ENCODE peak calls at places on chromosomes 13 and 19, in four cellular contexts. One of them, this sample, is unnamed. For H3K27me3, the result is how much of the 10 kb centered on the place peaks cover.

GRCh38 chr13:79995334-79995733 is 345.6 kb downstream of the SPRY2 start:
- DNase-seq in ovary: no peak
- DNase-seq in tibial nerve: no peak
- DNase-seq in aorta: no peak
- DNase-seq in this sample: no peak

GRCh38 chr13:110329798-110330461 is 22.8 kb downstream of the COL4A2 start:
- DNase-seq in tibial nerve: no peak
- DNase-seq in ovary: no peak
- DNase-seq in aorta: no peak
- DNase-seq in this sample: no peak

GRCh38 chr19:7224205-7224833 is 69.9 kb downstream of the INSR start:
- DNase-seq in ovary: peak
- DNase-seq in tibial nerve: peak
- DNase-seq in aorta: no peak
- DNase-seq in this sample: no peak

GRCh38 chr19:58401825-58402433 is 6.5 kb downstream of the RNF225 start:
- DNase-seq in ovary: peak
- DNase-seq in aorta: peak
- DNase-seq in tibial nerve: no peak
- DNase-seq in this sample: no peak

GRCh38 chr19:28905996-28906395 is 307.0 kb downstream of the UQCRFS1 start:
- DNase-seq in ovary: no peak
- DNase-seq in aorta: no peak
- DNase-seq in tibial nerve: no peak
- DNase-seq in this sample: no peak

GRCh38 chr13:32426981-32427851 is 714 bp downstream of the N4BP2L1 start:
- DNase-seq in aorta: peak
- DNase-seq in ovary: peak
- DNase-seq in tibial nerve: peak
- DNase-seq in this sample: peak

GRCh38 chr19:6250024-6250605 is 29.7 kb downstream of the MLLT1 start:
- DNase-seq in aorta: no peak
- DNase-seq in tibial nerve: no peak
- DNase-seq in ovary: no peak
- DNase-seq in this sample: no peak

GRCh38 chr13:84571264-84571663 is 689.0 kb upstream of the SLITRK1 start:
- DNase-seq in aorta: no peak
- DNase-seq in tibial nerve: no peak
- DNase-seq in ovary: no peak
- DNase-seq in this sample: no peak

GRCh38 chr19:24054044-24054935 is 32.7 kb upstream of the ZNF254 start:
- DNase-seq in aorta: no peak
- DNase-seq in ovary: no peak
- DNase-seq in tibial nerve: no peak
- DNase-seq in this sample: no peak

GRCh38 chr19:7771072-7771471 is 8.0 kb downstream of the CLEC4M start:
- DNase-seq in ovary: no peak
- DNase-seq in aorta: no peak
- DNase-seq in tibial nerve: no peak
- DNase-seq in this sample: no peak

GRCh38 chr13:97256343-97256783 is 34.2 kb downstream of the MBNL2 start:
- DNase-seq in ovary: no peak
- DNase-seq in aorta: no peak
- DNase-seq in tibial nerve: no peak
- DNase-seq in this sample: no peak

GRCh38 chr19:32363175-32363574 is 17.8 kb downstream of the ZNF507 start:
- DNase-seq in aorta: no peak
- DNase-seq in ovary: no peak
- DNase-seq in tibial nerve: no peak
- DNase-seq in this sample: no peak

GRCh38 chr13:65911546-65912193 is 1318.5 kb downstream of the PCDH9 start:
- DNase-seq in ovary: no peak
- DNase-seq in tibial nerve: no peak
- DNase-seq in aorta: no peak
- DNase-seq in this sample: no peak

GRCh38 chr19:42052241-42052863 is 17.7 kb downstream of the GRIK5 start:
- DNase-seq in ovary: no peak
- DNase-seq in tibial nerve: no peak
- DNase-seq in aorta: no peak
- DNase-seq in this sample: peak

GRCh38 chr13:30551194-30551593 is 66.5 kb upstream of the USPL1 start:
- DNase-seq in aorta: no peak
- DNase-seq in tibial nerve: no peak
- DNase-seq in ovary: no peak
- DNase-seq in this sample: no peak

GRCh38 chr13:33322474-33322827 is 36.9 kb upstream of the STARD13 start:
- DNase-seq in ovary: peak
- DNase-seq in aorta: peak
- DNase-seq in tibial nerve: no peak
- DNase-seq in this sample: no peak

GRCh38 chr13:29125145-29125933 is 305.2 kb downstream of the MTUS2 start:
- DNase-seq in ovary: no peak
- DNase-seq in aorta: no peak
- DNase-seq in tibial nerve: no peak
- DNase-seq in this sample: no peak

GRCh38 chr19:306151-306900 is 15.1 kb upstream of the PLPP2 start:
- DNase-seq in ovary: no peak
- DNase-seq in aorta: peak
- DNase-seq in tibial nerve: no peak
- DNase-seq in this sample: no peak

GRCh38 chr13:101382701-101383100 is 33.6 kb downstream of the NALCN start:
- DNase-seq in ovary: no peak
- DNase-seq in aorta: no peak
- DNase-seq in tibial nerve: no peak
- DNase-seq in this sample: no peak

GRCh38 chr13:37616131-37616530 is 17.6 kb upstream of the POSTN start:
- DNase-seq in ovary: no peak
- DNase-seq in aorta: no peak
- DNase-seq in tibial nerve: no peak
- DNase-seq in this sample: no peak

GRCh38 chr13:93003531-93003930 is 223.1 kb upstream of the GPC6 start:
- DNase-seq in tibial nerve: no peak
- DNase-seq in aorta: no peak
- DNase-seq in ovary: no peak
- DNase-seq in this sample: no peak

GRCh38 chr13:51244637-51245405 is 22.6 kb downstream of the FAM124A start:
- DNase-seq in tibial nerve: no peak
- DNase-seq in ovary: no peak
- DNase-seq in aorta: no peak
- DNase-seq in this sample: no peak

GRCh38 chr13:99218969-99219368 is 18.3 kb downstream of the UBAC2 start:
- DNase-seq in tibial nerve: no peak
- DNase-seq in aorta: no peak
- DNase-seq in ovary: no peak
- DNase-seq in this sample: no peak

GRCh38 chr13:55160911-55161310 is 1979.8 kb upstream of the PRR20A start:
- DNase-seq in ovary: no peak
- DNase-seq in tibial nerve: no peak
- DNase-seq in aorta: no peak
- DNase-seq in this sample: peak

GRCh38 chr13:75485286-75486062 is 3.5 kb upstream of the TBC1D4 start:
- DNase-seq in ovary: no peak
- DNase-seq in aorta: no peak
- DNase-seq in tibial nerve: no peak
- DNase-seq in this sample: no peak

GRCh38 chr13:54884645-54885044 is 1856.0 kb downstream of the OLFM4 start:
- DNase-seq in ovary: no peak
- DNase-seq in aorta: no peak
- DNase-seq in tibial nerve: no peak
- DNase-seq in this sample: no peak

GRCh38 chr19:57559008-57559403 is 657 bp downstream of the ZNF550 start:
- DNase-seq in ovary: peak
- DNase-seq in aorta: no peak
- DNase-seq in tibial nerve: no peak
- DNase-seq in this sample: peak

GRCh38 chr13:68938639-68939038 is 1169.0 kb upstream of the ATXN8OS start:
- DNase-seq in aorta: no peak
- DNase-seq in ovary: no peak
- DNase-seq in tibial nerve: no peak
- DNase-seq in this sample: no peak

GRCh38 chr13:45411226-45411625 is 6.9 kb downstream of the SLC25A30 start:
- DNase-seq in aorta: no peak
- DNase-seq in tibial nerve: no peak
- DNase-seq in ovary: no peak
- DNase-seq in this sample: no peak

GRCh38 chr19:32824906-32825608 is 44.5 kb downstream of the SLC7A9 start:
- DNase-seq in tibial nerve: no peak
- DNase-seq in ovary: no peak
- DNase-seq in aorta: no peak
- DNase-seq in this sample: no peak

GRCh38 chr19:16160943-16161560 is 12.3 kb downstream of the CIB3 start:
- DNase-seq in aorta: no peak
- DNase-seq in ovary: no peak
- DNase-seq in tibial nerve: no peak
- DNase-seq in this sample: no peak

GRCh38 chr13:34430294-34430693 is 511.8 kb upstream of the NBEA start:
- DNase-seq in tibial nerve: no peak
- DNase-seq in ovary: no peak
- DNase-seq in aorta: no peak
- DNase-seq in this sample: no peak

GRCh38 chr13:98487016-98487415 is 89.9 kb downstream of the STK24 start:
- DNase-seq in ovary: no peak
- DNase-seq in aorta: no peak
- DNase-seq in tibial nerve: no peak
- DNase-seq in this sample: no peak

GRCh38 chr19:48446579-48446978 is 796 bp downstream of the GRWD1 start:
- DNase-seq in tibial nerve: no peak
- DNase-seq in aorta: no peak
- DNase-seq in ovary: no peak
- DNase-seq in this sample: no peak
- H3K27ac ChIP-seq in tibial nerve: no peak
- H3K27ac ChIP-seq in aorta: no peak
- H3K27ac ChIP-seq in ovary: no peak
- H3K27ac ChIP-seq in this sample: no peak

GRCh38 chr13:27964741-27965323 is 4.3 kb downstream of the CDX2 start:
- DNase-seq in ovary: no peak
- DNase-seq in aorta: no peak
- DNase-seq in tibial nerve: no peak
- DNase-seq in this sample: no peak
- H3K27me3 ChIP-seq in ovary: under half
- H3K27me3 ChIP-seq in aorta: under half
- H3K27me3 ChIP-seq in tibial nerve: half or more
- H3K27me3 ChIP-seq in this sample: under half

GRCh38 chr19:3046621-3047306 is 15.5 kb downstream of the TLE5 start:
- DNase-seq in aorta: no peak
- DNase-seq in tibial nerve: peak
- DNase-seq in ovary: peak
- DNase-seq in this sample: no peak
- H3K4me3 ChIP-seq in aorta: peak
- H3K4me3 ChIP-seq in tibial nerve: peak
- H3K4me3 ChIP-seq in ovary: peak
- H3K4me3 ChIP-seq in this sample: peak

DNA sequence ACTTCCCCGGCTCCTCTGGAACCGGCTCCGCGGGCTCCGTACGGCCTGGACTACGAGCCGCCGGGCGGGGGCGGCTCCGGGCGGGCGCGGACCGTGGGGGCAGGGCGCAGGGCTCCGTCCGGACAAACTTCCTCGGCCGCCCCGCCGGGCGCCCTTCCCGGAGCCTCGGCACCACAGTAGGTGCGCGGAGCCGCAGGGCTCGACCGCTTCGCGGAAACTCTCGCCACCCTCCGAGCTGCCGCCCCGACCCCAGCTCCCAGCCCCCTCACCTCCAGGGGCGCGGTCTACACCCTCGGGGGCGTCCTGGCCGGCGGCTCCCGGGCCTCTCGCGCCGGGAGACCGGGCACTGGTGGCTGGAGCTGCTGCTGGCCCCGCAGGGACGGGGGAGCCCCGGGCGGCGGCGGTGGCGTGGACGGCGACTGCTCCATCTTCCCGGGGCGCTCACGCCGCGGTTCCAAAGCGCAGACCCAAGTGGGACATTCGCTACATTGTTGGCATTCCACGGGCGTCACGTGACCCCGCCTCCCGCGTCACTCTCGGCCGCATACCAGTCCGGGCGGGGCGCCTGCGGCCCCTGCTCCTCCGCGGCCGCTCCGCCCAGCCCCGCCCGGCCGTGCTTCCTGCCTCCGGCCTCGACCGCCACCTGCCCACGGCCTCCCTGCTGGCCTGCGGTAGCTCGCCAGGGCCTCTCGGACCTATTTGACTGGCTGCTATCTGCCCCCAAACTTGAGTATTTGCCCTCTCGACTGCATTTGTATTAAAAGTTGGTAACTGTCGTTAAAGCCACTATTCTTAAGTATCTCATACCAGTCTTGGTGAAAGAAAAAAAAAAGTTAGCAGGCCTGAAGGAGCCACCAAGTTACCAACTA is at the start of gene LATS2:
- DNase-seq in ovary: peak
- DNase-seq in tibial nerve: peak
- DNase-seq in aorta: peak
- DNase-seq in this sample: peak
- H3K27ac ChIP-seq in ovary: peak
- H3K27ac ChIP-seq in tibial nerve: peak
- H3K27ac ChIP-seq in aorta: peak
- H3K27ac ChIP-seq in this sample: peak

This sample was measured in dorsolateral prefrontal cortex.